ENCODE peak calls at places on chromosomes 1 and 21, in five cellular contexts. D is fibroblast of lung, A is body of pancreas, E is psoas muscle, C is H9. S is an unnamed sample.

GRCh38 chr1:164579346-164579745 is 20.4 kb downstream of the PBX1 start:
- DNase-seq in D (no peak), A (no peak), E (no peak), C (no peak), S (no peak)

GRCh38 chr1:40032240-40032891 is 8.2 kb upstream of the CAP1 start:
- DNase-seq in D (peak; percentile 79), A (peak; percentile 64), E (peak; percentile 63), C (peak; percentile 33), S (no peak)

GRCh38 chr1:235876292-235876914 is 9.7 kb upstream of the LYST start:
- DNase-seq in D (no peak), A (no peak), E (no peak), C (no peak), S (no peak)

GRCh38 chr1:152125834-152126443 is 10.7 kb upstream of the TCHH start:
- DNase-seq in D (no peak), A (no peak), E (no peak), C (no peak), S (no peak)

GRCh38 chr21:45540601-45540970 is 1.7 kb downstream of the SLC19A1 start:
- DNase-seq in D (no peak), A (peak; percentile 0), E (peak; percentile 32), C (no peak), S (no peak)

GRCh38 chr21:14737922-14738321 is 191.8 kb upstream of the SAMSN1 start:
- DNase-seq in D (peak; percentile 19), A (peak; percentile 73), E (no peak), C (no peak), S (no peak)

GRCh38 chr1:12438349-12438924 is 179.6 kb downstream of the DHRS3 start:
- DNase-seq in D (no peak), A (no peak), E (no peak), C (no peak), S (no peak)

GRCh38 chr1:39683591-39684312 is 7.5 kb downstream of the HPCAL4 start:
- DNase-seq in D (peak; percentile 10), A (no peak), E (no peak), C (peak; percentile 50), S (no peak)

GRCh38 chr1:197392541-197392940 is 124.5 kb downstream of the CRB1 start:
- DNase-seq in D (no peak), A (no peak), E (no peak), C (no peak), S (no peak)

GRCh38 chr1:59967141-59967697 is 40.6 kb upstream of the CYP2J2 start:
- DNase-seq in D (peak; percentile 82), A (no peak), E (no peak), C (no peak), S (no peak)

GRCh38 chr1:177796561-177796960 is 173.3 kb downstream of the SEC16B start:
- DNase-seq in D (no peak), A (no peak), E (no peak), C (no peak), S (no peak)

GRCh38 chr1:232127190-232127589 is 500.6 kb downstream of the DISC1 start:
- DNase-seq in D (peak; percentile 72), A (no peak), E (no peak), C (no peak), S (no peak)

GRCh38 chr21:42156690-42157605 is 62.0 kb upstream of the ABCG1 start:
- DNase-seq in D (no peak), A (no peak), E (no peak), C (no peak), S (no peak)

GRCh38 chr21:26544208-26544607 is 28.9 kb downstream of the CYYR1 start:
- DNase-seq in D (no peak), A (no peak), E (no peak), C (no peak), S (no peak)

GRCh38 chr1:1889847-1890505 is 911 bp downstream of the GNB1 start:
- DNase-seq in D (peak; percentile 40), A (peak; percentile 55), E (peak; percentile 82), C (no peak), S (no peak)

GRCh38 chr1:163300569-163300968 is 21.2 kb upstream of the NUF2 start:
- DNase-seq in D (no peak), A (no peak), E (no peak), C (no peak), S (no peak)

GRCh38 chr1:163296504-163296903 is 25.2 kb upstream of the NUF2 start:
- DNase-seq in D (no peak), A (no peak), E (no peak), C (no peak), S (no peak)

GRCh38 chr1:163295949-163296348 is 25.8 kb upstream of the NUF2 start:
- DNase-seq in D (peak; percentile 58), A (no peak), E (no peak), C (no peak), S (no peak)

GRCh38 chr1:163303561-163303960 is 18.2 kb upstream of the NUF2 start:
- DNase-seq in D (no peak), A (no peak), E (no peak), C (no peak), S (no peak)

GRCh38 chr1:163298340-163298739 is 23.4 kb upstream of the NUF2 start:
- DNase-seq in D (no peak), A (no peak), E (no peak), C (no peak), S (no peak)
- H3K27ac ChIP-seq in D (no peak overlapping the region), A (no peak overlapping the region), E (no peak overlapping the region), C (no peak overlapping the region), S (no peak overlapping the region)

DNA sequence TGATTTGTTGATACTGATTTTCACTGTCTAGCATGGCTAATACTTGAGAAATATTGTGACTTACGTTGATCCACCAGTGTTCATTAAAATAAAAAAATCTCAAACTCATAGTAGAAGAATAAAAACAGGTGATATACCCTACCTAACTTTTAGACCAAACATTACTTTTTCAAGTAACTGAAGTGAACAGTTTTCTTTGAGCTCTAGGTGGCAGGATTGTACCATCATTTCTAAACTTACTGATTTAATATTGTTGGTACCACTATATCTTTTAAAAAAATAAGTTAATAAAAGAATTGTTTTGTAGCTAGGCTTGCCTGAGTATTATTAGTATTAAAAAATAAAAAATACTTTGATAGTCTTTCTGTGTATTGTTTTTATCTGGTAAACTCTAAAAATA is 21.5 kb downstream of the CDC73 start:
- DNase-seq in D (peak; percentile 51), A (no peak), E (no peak), C (no peak), S (no peak)
- TF ChIP-seq CTCF in D (peak; percentile 32), A (peak; percentile 7), E (peak; percentile 34), C (peak; percentile 50), S (no peak)

DNA sequence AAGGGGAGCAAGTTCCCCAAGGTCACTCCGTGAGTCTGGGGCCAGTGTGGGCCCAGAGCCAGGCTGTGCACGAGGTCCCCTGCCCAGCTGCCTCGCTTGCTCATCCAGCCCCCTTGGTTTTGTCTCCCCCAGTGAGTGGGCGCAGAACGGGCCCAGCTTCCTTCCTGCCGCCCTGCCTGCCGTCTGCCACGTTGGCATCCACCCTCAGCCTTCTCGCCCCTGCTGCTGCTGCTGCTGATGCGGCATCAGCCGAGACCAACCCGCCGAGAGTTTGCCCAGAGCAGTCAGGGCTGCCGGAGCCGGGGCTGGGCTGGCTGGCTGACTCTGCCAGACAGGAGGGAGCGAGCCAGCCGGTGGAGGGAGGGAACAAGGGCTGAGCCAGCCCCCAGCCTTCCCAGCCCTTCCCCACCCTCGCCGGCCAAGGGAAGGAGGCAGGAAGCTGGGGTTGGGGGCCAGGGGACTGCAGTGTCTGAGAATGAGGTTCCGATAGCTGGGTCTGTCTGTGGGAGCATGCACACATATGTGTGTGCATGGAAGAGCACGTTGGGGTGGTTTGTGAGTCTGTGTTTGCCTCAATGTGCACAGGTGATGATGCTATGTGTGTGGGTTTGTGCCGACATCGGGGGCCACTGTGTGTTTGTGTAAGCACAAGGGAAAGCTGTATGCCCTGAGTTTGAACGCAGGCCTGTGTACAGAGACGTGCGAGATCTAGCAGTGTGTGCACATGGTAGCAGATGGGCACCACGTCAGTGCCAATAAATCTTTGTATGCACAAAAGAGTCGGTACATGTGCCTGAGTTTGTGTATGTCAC is 31.6 kb upstream of the WASF2 start:
- DNase-seq in D (no peak), A (no peak), E (no peak), C (no peak), S (no peak)
- H3K4me1 ChIP-seq in D (peaks cover 48% of the 10 kb centered on the region), A (peaks cover 18% of the 10 kb centered on the region), E (peaks cover 79% of the 10 kb centered on the region), C (peaks cover 9% of the 10 kb centered on the region), S (peaks cover 72% of the 10 kb centered on the region)

GRCh38 chr1:243482237-243483022 is 226.6 kb downstream of the SDCCAG8 start:
- DNase-seq in D (peak; percentile 78), A (no peak), E (no peak), C (peak; percentile 69), S (no peak)
- H3K27ac ChIP-seq in D (peak overlapping the region; percentile 35), A (no peak overlapping the region), E (no peak overlapping the region), C (no peak overlapping the region), S (no peak overlapping the region)